ENCODE peak calls at places on chromosomes 5 and 9, in ten cellular contexts. X is GM12891; A is stimulated activated CD8-positive, alpha-beta memory T cell treated with anti-CD3 and anti-CD28 coated beads, Interleukin-7, amount 100 ng/mL, for 1 hour; T is cardiac muscle cell; N is globus pallidus; V is iPS-NIHi11; H is GM12865; Q is stimulated activated CD4-positive, alpha-beta T cell treated with anti-CD3 and anti-CD28 coated beads, Interleukin-4, amount 100 ng/mL, for 48 hours; I is AG08395; F is ACHN. J is an unnamed sample.

GRCh38 chr9:131366745-131367401 is 27.0 kb upstream of the PRRC2B start:
- DNase-seq in X (no peak), A (no peak), T (peak), N (no peak), V (peak), H (no peak), Q (no peak), I (peak), F (peak), J (no peak)

GRCh38 chr5:126384985-126385384 is 38.2 kb upstream of the GRAMD2B start:
- DNase-seq in X (no peak), A (no peak), T (peak), N (no peak), V (peak), H (no peak), Q (no peak), I (peak), F (peak), J (no peak)

GRCh38 chr9:33476503-33476902 is 2.8 kb upstream of the NOL6 start:
- DNase-seq in X (no peak), A (no peak), T (no peak), N (no peak), V (no peak), H (no peak), Q (no peak), I (no peak), F (no peak), J (no peak)

GRCh38 chr9:100134731-100135130 is 35.7 kb downstream of the INVS start:
- DNase-seq in X (no peak), A (no peak), T (no peak), N (no peak), V (no peak), H (no peak), Q (no peak), I (no peak), F (no peak), J (no peak)

GRCh38 chr5:150286820-150287219 is 2.8 kb downstream of the CAMK2A start:
- DNase-seq in X (peak), A (no peak), T (no peak), N (no peak), V (peak), H (peak), Q (no peak), I (no peak), F (no peak), J (no peak)

GRCh38 chr9:134271338-134272301 is 54.6 kb upstream of the RXRA start:
- DNase-seq in X (no peak), A (no peak), T (no peak), N (no peak), V (no peak), H (no peak), Q (no peak), I (no peak), F (no peak), J (no peak)

GRCh38 chr9:137492464-137493162 is 33.5 kb upstream of the NSMF start:
- DNase-seq in X (peak), A (no peak), T (no peak), N (no peak), V (peak), H (peak), Q (peak), I (no peak), F (no peak), J (peak)

GRCh38 chr5:88833371-88834107 is 49.4 kb downstream of the MEF2C start:
- DNase-seq in X (no peak), A (no peak), T (peak), N (no peak), V (no peak), H (peak), Q (peak), I (peak), F (no peak), J (no peak)

GRCh38 chr9:34603610-34604231 is 8.2 kb downstream of the RPP25L start:
- DNase-seq in X (no peak), A (peak), T (peak), N (peak), V (peak), H (peak), Q (peak), I (peak), F (peak), J (peak)

GRCh38 chr9:104868687-104869404 is 59.1 kb downstream of the ABCA1 start:
- DNase-seq in X (peak), A (no peak), T (peak), N (peak), V (peak), H (peak), Q (no peak), I (peak), F (no peak), J (no peak)

GRCh38 chr9:16899611-16900010 is 29.1 kb upstream of the BNC2 start:
- DNase-seq in X (no peak), A (no peak), T (no peak), N (no peak), V (no peak), H (no peak), Q (no peak), I (no peak), F (no peak), J (no peak)

GRCh38 chr9:115015018-115015635 is 84.7 kb upstream of the TNFSF8 start:
- DNase-seq in X (no peak), A (no peak), T (peak), N (no peak), V (peak), H (peak), Q (no peak), I (peak), F (peak), J (peak)

GRCh38 chr9:6667633-6668280 is 22.2 kb upstream of the GLDC start:
- DNase-seq in X (no peak), A (no peak), T (peak), N (peak), V (peak), H (peak), Q (no peak), I (peak), F (peak), J (no peak)

GRCh38 chr5:87836696-87837095 is 424.0 kb upstream of the CCNH start:
- DNase-seq in X (no peak), A (no peak), T (no peak), N (no peak), V (no peak), H (no peak), Q (no peak), I (no peak), F (no peak), J (no peak)

GRCh38 chr9:108162664-108163063 is 673.1 kb upstream of the KLF4 start:
- DNase-seq in X (no peak), A (no peak), T (peak), N (no peak), V (no peak), H (no peak), Q (no peak), I (peak), F (peak), J (no peak)

GRCh38 chr5:149254506-149254905 is 17.2 kb upstream of the AFAP1L1 start:
- DNase-seq in X (no peak), A (no peak), T (peak), N (no peak), V (peak), H (no peak), Q (no peak), I (peak), F (peak), J (no peak)

GRCh38 chr9:87812375-87813118 is 70.1 kb upstream of the SPATA31E1 start:
- DNase-seq in X (no peak), A (no peak), T (peak), N (peak), V (peak), H (peak), Q (peak), I (peak), F (peak), J (no peak)

GRCh38 chr5:944992-945685 is 52.5 kb downstream of the TRIP13 start:
- DNase-seq in X (no peak), A (no peak), T (no peak), N (no peak), V (peak), H (no peak), Q (no peak), I (no peak), F (no peak), J (no peak)

GRCh38 chr9:120393386-120394057 is 186.4 kb downstream of the CDK5RAP2 start:
- DNase-seq in X (no peak), A (no peak), T (peak), N (peak), V (no peak), H (no peak), Q (no peak), I (peak), F (no peak), J (no peak)

GRCh38 chr9:85224729-85225128 is 517.0 kb downstream of the AGTPBP1 start:
- DNase-seq in X (no peak), A (no peak), T (peak), N (no peak), V (no peak), H (no peak), Q (no peak), I (peak), F (peak), J (no peak)

GRCh38 chr9:133386338-133386737 is 10.2 kb downstream of the STKLD1 start:
- DNase-seq in X (no peak), A (no peak), T (no peak), N (no peak), V (no peak), H (no peak), Q (no peak), I (no peak), F (no peak), J (no peak)

GRCh38 chr9:127112683-127113539 is 9.5 kb downstream of the ANGPTL2 start:
- DNase-seq in X (no peak), A (no peak), T (no peak), N (no peak), V (no peak), H (no peak), Q (no peak), I (peak), F (no peak), J (no peak)

GRCh38 chr9:89808801-89809200 is 204.0 kb downstream of the GADD45G start:
- DNase-seq in X (no peak), A (no peak), T (peak), N (no peak), V (no peak), H (no peak), Q (no peak), I (no peak), F (peak), J (no peak)

GRCh38 chr9:98482248-98482647 is 226.5 kb downstream of the GABBR2 start:
- DNase-seq in X (no peak), A (no peak), T (peak), N (no peak), V (no peak), H (no peak), Q (no peak), I (peak), F (no peak), J (no peak)

GRCh38 chr5:58016329-58016728 is 443.6 kb downstream of the PLK2 start:
- DNase-seq in X (no peak), A (no peak), T (peak), N (no peak), V (no peak), H (no peak), Q (no peak), I (peak), F (no peak), J (no peak)

GRCh38 chr5:73633060-73633459 is 7.1 kb downstream of the ARHGEF28 start:
- DNase-seq in X (no peak), A (no peak), T (no peak), N (no peak), V (no peak), H (peak), Q (no peak), I (no peak), F (no peak), J (no peak)

GRCh38 chr5:89396262-89396975 is 513.4 kb upstream of the MEF2C start:
- DNase-seq in X (no peak), A (no peak), T (peak), N (peak), V (no peak), H (peak), Q (no peak), I (peak), F (no peak), J (no peak)

GRCh38 chr5:100898504-100899346 is 4.4 kb downstream of the ST8SIA4 start:
- DNase-seq in X (no peak), A (no peak), T (no peak), N (no peak), V (no peak), H (peak), Q (no peak), I (no peak), F (no peak), J (no peak)

GRCh38 chr9:35114113-35114847 is 1.4 kb downstream of the ATOSB start:
- DNase-seq in X (no peak), A (no peak), T (peak), N (peak), V (peak), H (peak), Q (peak), I (peak), F (peak), J (no peak)

GRCh38 chr9:93111371-93112115 is 15.5 kb downstream of the CARD19 start:
- DNase-seq in X (no peak), A (no peak), T (no peak), N (no peak), V (peak), H (no peak), Q (no peak), I (no peak), F (peak), J (no peak)

GRCh38 chr5:134175874-134176522 is 752 bp downstream of the SKP1 start:
- DNase-seq in X (no peak), A (no peak), T (peak), N (no peak), V (peak), H (no peak), Q (peak), I (peak), F (peak), J (no peak)

GRCh38 chr9:136119259-136120118 is 814 bp upstream of the TMEM250 start:
- DNase-seq in X (no peak), A (no peak), T (peak), N (no peak), V (no peak), H (peak), Q (no peak), I (peak), F (peak), J (no peak)

GRCh38 chr9:122807271-122807900 is 7.5 kb downstream of the OR1K1 start:
- DNase-seq in X (no peak), A (no peak), T (no peak), N (no peak), V (no peak), H (no peak), Q (peak), I (no peak), F (no peak), J (no peak)

GRCh38 chr5:150000990-150001659 is 586 bp downstream of the HMGXB3 start:
- DNase-seq in X (peak), A (no peak), T (peak), N (peak), V (peak), H (peak), Q (peak), I (peak), F (peak), J (no peak)

J was measured in GM18507.